ENCODE peak calls at places on chromosomes 5 and 9, in six cellular contexts. C, H, F, I, X and T are unnamed samples. For H3K9me3, the result is how much of the 10 kb centered on the place peaks cover.

GRCh38 chr9:38162332-38162985 is 93.4 kb upstream of the SHB start:
- DNase-seq in I (no peak), C (no peak), H (no peak), X (no peak), F (no peak), T (no peak)

GRCh38 chr5:73983661-73984060 is 357.7 kb downstream of the ARHGEF28 start:
- DNase-seq in H (no peak), C (no peak), X (no peak), F (no peak), I (no peak), T (no peak)

GRCh38 chr5:124658867-124659557 is 87.4 kb downstream of the ZNF608 start:
- DNase-seq in H (no peak), C (no peak), F (no peak), I (no peak), X (no peak), T (no peak)

GRCh38 chr5:149632311-149633251 is 51.3 kb downstream of the ARHGEF37 start:
- DNase-seq in I (no peak), C (no peak), X (no peak), H (no peak), F (peak), T (no peak)

GRCh38 chr9:116873937-116874900 is 187.1 kb downstream of the TRIM32 start:
- DNase-seq in F (no peak), C (no peak), X (no peak), H (no peak), I (no peak), T (no peak)

GRCh38 chr9:83013261-83013610 is 49.7 kb downstream of the RASEF start:
- DNase-seq in H (no peak), I (no peak), X (no peak), C (no peak), F (no peak), T (no peak)

GRCh38 chr9:34125681-34126206 is 754 bp downstream of the DCAF12 start:
- DNase-seq in C (no peak), I (no peak), H (no peak), X (no peak), F (peak), T (no peak)

GRCh38 chr9:70374962-70375618 is 39.4 kb downstream of the KLF9 start:
- DNase-seq in F (no peak), I (no peak), H (no peak), X (no peak), C (no peak), T (no peak)

GRCh38 chr9:70893610-70894122 is 227.8 kb downstream of the TRPM3 start:
- DNase-seq in I (no peak), H (no peak), C (no peak), X (no peak), F (no peak), T (no peak)

GRCh38 chr5:109455598-109456096 is 45.9 kb upstream of the PJA2 start:
- DNase-seq in C (peak), F (no peak), X (no peak), I (no peak), H (peak), T (no peak)

GRCh38 chr5:117982691-117983090 is 1005.7 kb downstream of the DTWD2 start:
- DNase-seq in H (no peak), I (no peak), X (no peak), F (peak), C (no peak), T (no peak)

GRCh38 chr5:6401410-6401809 is 23.1 kb upstream of the MED10 start:
- DNase-seq in I (no peak), X (no peak), H (no peak), F (peak), C (no peak), T (no peak)

GRCh38 chr9:81705578-81705977 is 16.2 kb upstream of the TLE1 start:
- DNase-seq in H (no peak), I (no peak), X (no peak), C (no peak), F (no peak), T (no peak)

GRCh38 chr9:129572052-129572425 is 48.9 kb downstream of the C9orf50 start:
- DNase-seq in F (no peak), I (no peak), X (no peak), H (no peak), C (no peak), T (no peak)

GRCh38 chr5:173919443-173919842 is 31.3 kb downstream of the CPEB4 start:
- DNase-seq in X (no peak), F (no peak), I (no peak), C (no peak), H (no peak), T (no peak)

GRCh38 chr9:134624827-134625181 is 16.8 kb upstream of the COL5A1 start:
- DNase-seq in I (no peak), C (no peak), H (peak), X (no peak), F (peak), T (no peak)

GRCh38 chr5:133932441-133933168 is 35.8 kb downstream of the C5orf15 start:
- DNase-seq in X (no peak), C (no peak), H (no peak), F (no peak), I (no peak), T (no peak)

GRCh38 chr5:167096816-167097215 is 1194.6 kb upstream of the WWC1 start:
- DNase-seq in H (no peak), I (no peak), X (no peak), C (no peak), F (no peak), T (no peak)

GRCh38 chr9:37897665-37898064 is 6.3 kb downstream of the SLC25A51 start:
- DNase-seq in H (no peak), C (no peak), X (no peak), F (no peak), I (no peak), T (no peak)

GRCh38 chr9:3521961-3522360 is 3.8 kb downstream of the RFX3 start:
- DNase-seq in X (no peak), F (no peak), H (no peak), C (no peak), I (no peak), T (no peak)

GRCh38 chr5:102835715-102836114 is 80.6 kb downstream of the PAM start:
- DNase-seq in X (no peak), I (no peak), F (no peak), H (no peak), C (no peak), T (no peak)

GRCh38 chr5:32534056-32534455 is 51.3 kb upstream of the SUB1 start:
- DNase-seq in I (no peak), C (no peak), H (no peak), F (no peak), X (no peak), T (no peak)

GRCh38 chr5:60597570-60597969 is 102.4 kb downstream of the DEPDC1B start:
- DNase-seq in X (no peak), C (no peak), H (no peak), I (no peak), F (no peak), T (no peak)

GRCh38 chr5:146025108-146025507 is 80.3 kb downstream of the PLAC8L1 start:
- DNase-seq in I (peak), F (no peak), X (no peak), C (no peak), H (no peak), T (no peak)

GRCh38 chr9:114433720-114434255 is 46.0 kb upstream of the AKNA start:
- DNase-seq in H (no peak), I (no peak), C (no peak), F (no peak), X (no peak), T (no peak)

GRCh38 chr9:130756037-130756436 is 62.5 kb downstream of the EXOSC2 start:
- DNase-seq in X (no peak), C (no peak), I (no peak), F (no peak), H (no peak), T (no peak)

GRCh38 chr9:91117959-91118651 is 243.6 kb downstream of the AUH start:
- DNase-seq in F (peak), H (no peak), I (peak), X (no peak), C (peak), T (no peak)

GRCh38 chr5:36156124-36156601 is 4.3 kb downstream of the SKP2 start:
- DNase-seq in F (peak), H (no peak), I (no peak), C (peak), X (no peak), T (no peak)

GRCh38 chr5:33888582-33888981 is 3.2 kb downstream of the ADAMTS12 start:
- DNase-seq in X (no peak), F (no peak), H (no peak), I (no peak), C (no peak), T (no peak)

GRCh38 chr9:132894343-132894742 is 15.6 kb downstream of the SPACA9 start:
- DNase-seq in F (no peak), X (no peak), I (no peak), C (no peak), H (no peak), T (no peak)

GRCh38 chr9:129720181-129720864 is 32.5 kb downstream of the PTGES start:
- DNase-seq in X (no peak), C (no peak), I (no peak), F (peak), H (no peak), T (no peak)

GRCh38 chr5:51996356-51996861 is 613.2 kb downstream of the ISL1 start:
- DNase-seq in F (no peak), C (no peak), X (no peak), H (no peak), I (no peak), T (no peak)

GRCh38 chr9:137069508-137070071 is 767 bp downstream of the SAPCD2 start:
- DNase-seq in X (no peak), H (no peak), C (peak), I (no peak), F (no peak), T (no peak)

GRCh38 chr9:137070201-137070905 is at the start of gene SAPCD2:
- DNase-seq in X (peak), C (peak), I (peak), F (peak), H (peak), T (peak)

GRCh38 chr9:137068539-137069507 is 1.5 kb downstream of the SAPCD2 start:
- DNase-seq in F (no peak), C (peak), I (no peak), H (no peak), X (no peak), T (no peak)

GRCh38 chr9:137071282-137071681 is 925 bp upstream of the SAPCD2 start:
- DNase-seq in H (no peak), X (no peak), C (peak), I (no peak), F (no peak), T (no peak)

GRCh38 chr9:137070906-137071275 is 534 bp upstream of the SAPCD2 start:
- DNase-seq in H (no peak), I (peak), C (peak), F (no peak), X (no peak), T (no peak)
- TF ChIP-seq CTCF in H (no peak), I (peak), C (peak), F (peak), X (no peak), T (no peak)

DNA sequence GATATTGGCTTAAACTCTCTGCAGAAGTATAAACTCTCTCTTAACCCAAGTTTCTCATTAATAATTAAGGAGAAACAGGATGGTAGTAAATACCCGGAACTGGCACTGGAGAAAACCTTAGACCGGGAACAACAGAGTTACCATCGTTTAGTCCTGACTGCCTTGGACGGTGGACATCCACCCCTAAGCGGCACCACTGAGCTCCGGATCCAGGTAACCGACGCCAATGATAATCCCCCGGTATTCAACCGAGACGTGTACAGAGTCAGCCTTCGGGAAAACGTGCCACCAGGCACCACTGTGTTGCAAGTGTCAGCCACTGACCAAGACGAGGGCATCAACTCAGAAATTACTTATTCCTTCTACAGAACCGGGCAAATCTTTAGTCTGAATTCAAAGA is 861 bp downstream of the PCDHGB5 start:
- DNase-seq in F (no peak), C (no peak), H (no peak), X (no peak), I (no peak), T (no peak)
- H3K9me3 ChIP-seq in F (half or more), C (under half), H (under half), X (under half), I (half or more), T (under half)

DNA sequence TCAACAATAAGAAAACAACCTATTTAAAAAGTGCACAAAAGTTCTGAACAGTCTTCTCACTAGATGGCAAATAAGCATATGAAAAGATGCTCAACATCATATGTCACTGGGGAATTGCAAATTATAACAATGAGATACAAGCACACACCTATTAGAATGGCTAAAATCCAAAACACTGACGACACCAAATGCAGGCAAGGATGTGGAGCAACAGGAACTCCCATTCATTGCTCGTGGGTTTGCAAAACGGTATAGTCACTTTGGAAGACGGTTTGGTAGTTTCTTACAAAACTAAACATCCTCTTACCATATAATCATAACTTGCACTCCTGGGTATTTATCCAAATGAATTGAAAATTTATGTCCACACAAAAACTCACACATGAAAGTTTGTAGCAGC is 100.9 kb upstream of the TBC1D2 start:
- DNase-seq in C (no peak), I (no peak), F (no peak), X (no peak), H (no peak), T (no peak)
- H3K27ac ChIP-seq in C (no peak), I (no peak), F (no peak), X (no peak), H (no peak), T (no peak)

DNA sequence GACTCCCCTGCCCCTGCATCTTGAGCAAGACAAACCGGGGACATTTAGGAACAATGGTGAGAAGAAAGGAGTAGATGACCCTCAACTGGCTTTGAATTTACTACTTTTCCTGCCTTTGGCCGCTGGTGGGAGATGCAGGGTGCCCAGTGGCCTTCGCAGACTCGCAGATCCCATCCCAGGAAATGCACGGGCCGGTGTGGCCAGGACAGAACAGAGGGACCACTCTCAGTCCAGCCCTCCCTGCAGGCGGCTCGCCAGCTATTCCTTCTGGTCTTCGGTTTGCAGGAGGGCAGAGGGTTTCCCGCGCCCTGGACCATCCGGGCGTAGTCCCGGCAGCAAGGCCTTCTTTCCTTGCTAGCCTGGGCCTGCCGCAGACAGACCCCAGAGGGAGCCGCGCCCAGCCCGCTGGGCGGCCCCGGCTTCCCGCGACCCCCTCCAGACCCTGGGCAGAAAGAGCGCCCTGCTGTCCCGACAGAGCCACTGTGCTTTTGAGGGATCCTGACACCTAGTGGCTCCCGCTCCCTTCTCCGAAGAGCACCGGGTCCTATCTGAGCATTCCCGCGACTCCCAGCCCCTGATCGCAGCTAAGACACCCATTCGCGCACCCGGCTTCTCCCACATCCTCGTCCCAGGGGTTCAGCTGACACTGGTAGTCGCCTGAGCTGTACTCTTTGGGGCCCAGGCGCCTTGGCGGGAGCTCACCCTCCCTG is 1.2 kb downstream of the CFAP90 start:
- DNase-seq in X (no peak), I (no peak), F (no peak), C (no peak), H (no peak), T (no peak)
- TF ChIP-seq CTCF in X (no peak), I (peak), F (peak), C (no peak), H (no peak), T (no peak)

GRCh38 chr5:111755942-111756353 is 1.0 kb downstream of the NREP start:
- DNase-seq in I (no peak), F (no peak), X (no peak), H (no peak), C (no peak), T (no peak)
- H3K9me3 ChIP-seq in I (under half), F (under half), X (under half), H (under half), C (under half), T (under half)

GRCh38 chr9:106755727-106756126 is 107.2 kb upstream of the ZNF462 start:
- DNase-seq in H (no peak), X (no peak), I (no peak), C (peak), F (no peak), T (no peak)
- H3K27ac ChIP-seq in H (no peak), X (no peak), I (peak), C (peak), F (no peak), T (no peak)

GRCh38 chr5:72871358-72872024 is 55.0 kb downstream of the TNPO1 start:
- DNase-seq in H (no peak), X (no peak), C (no peak), I (no peak), F (no peak), T (no peak)
- TF ChIP-seq CTCF in H (no peak), X (no peak), C (no peak), I (no peak), F (no peak), T (no peak)

GRCh38 chr9:118423021-118423420 is 718.8 kb downstream of the TLR4 start:
- DNase-seq in C (no peak), F (no peak), X (no peak), I (no peak), H (no peak), T (no peak)
- H3K9me3 ChIP-seq in C (under half), F (under half), X (under half), I (under half), H (under half), T (under half)

DNA sequence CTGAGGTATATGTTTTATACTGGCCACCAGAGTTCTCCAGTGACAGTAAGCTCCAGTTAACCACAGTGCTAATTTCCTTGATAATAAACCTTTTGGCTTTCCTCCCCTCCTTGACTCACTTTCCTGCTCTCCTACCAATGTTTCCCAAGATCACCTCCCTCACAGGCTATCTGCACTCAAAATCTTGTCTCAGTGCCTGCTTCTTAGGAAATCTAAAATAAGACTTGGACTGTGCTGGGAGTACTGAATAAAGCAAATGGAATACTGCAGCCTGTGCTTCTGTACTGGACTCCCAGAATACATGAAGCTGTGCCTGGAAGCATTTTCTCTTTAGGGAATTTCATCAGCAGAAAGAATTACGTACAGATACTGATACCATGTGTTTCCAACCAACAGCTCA is 1.7 kb upstream of the DCP2 start:
- DNase-seq in H (no peak), C (no peak), I (no peak), F (no peak), X (no peak), T (no peak)
- H3K27ac ChIP-seq in H (no peak), C (no peak), I (no peak), F (no peak), X (no peak), T (no peak)